ENCODE peak calls at places on chromosome 12, in four cellular contexts. Z, S, P and O are unnamed samples. For H3K36me3, the result is how much of the 10 kb centered on the place peaks cover.

GRCh38 chr12:69484428-69484827 is 14.2 kb downstream of the FRS2 start:
- DNase-seq in Z (no peak), S (no peak), P (no peak), O (no peak)

GRCh38 chr12:26124491-26125450 is at the start of gene BHLHE41:
- DNase-seq in Z (peak), S (peak), P (peak), O (peak)

GRCh38 chr12:130658106-130658505 is 58.0 kb downstream of the RIMBP2 start:
- DNase-seq in Z (no peak), S (no peak), P (no peak), O (peak)

GRCh38 chr12:67280572-67280971 is 11.4 kb downstream of the CAND1 start:
- DNase-seq in Z (no peak), S (no peak), P (no peak), O (no peak)

GRCh38 chr12:89080797-89081470 is 271.4 kb downstream of the DUSP6 start:
- DNase-seq in Z (no peak), S (no peak), P (no peak), O (no peak)

GRCh38 chr12:78315018-78315417 is 484.3 kb downstream of the NAV3 start:
- DNase-seq in Z (no peak), S (no peak), P (no peak), O (no peak)

GRCh38 chr12:28909291-28909690 is 239.8 kb upstream of the FAR2 start:
- DNase-seq in Z (no peak), S (no peak), P (no peak), O (no peak)

GRCh38 chr12:118373628-118374027 is 921 bp upstream of the TAOK3 start:
- DNase-seq in Z (no peak), S (no peak), P (no peak), O (no peak)

GRCh38 chr12:87469295-87469694 is 559.9 kb downstream of the C12orf50 start:
- DNase-seq in Z (no peak), S (no peak), P (no peak), O (no peak)

GRCh38 chr12:30862486-30862885 is 64.1 kb upstream of the TSPAN11 start:
- DNase-seq in Z (no peak), S (no peak), P (no peak), O (no peak)

GRCh38 chr12:4107436-4107878 is 166.1 kb upstream of the CCND2 start:
- DNase-seq in Z (peak), S (no peak), P (peak), O (no peak)

GRCh38 chr12:51832708-51833107 is 15.8 kb downstream of the FIGNL2 start:
- DNase-seq in Z (no peak), S (no peak), P (no peak), O (no peak)

GRCh38 chr12:57852620-57853509 is 6.3 kb upstream of the CTDSP2 start:
- DNase-seq in Z (peak), S (no peak), P (no peak), O (no peak)

GRCh38 chr12:5258498-5258897 is 173.4 kb upstream of the NTF3 start:
- DNase-seq in Z (no peak), S (no peak), P (no peak), O (no peak)

GRCh38 chr12:103269962-103270361 is 225.8 kb downstream of the C12orf42 start:
- DNase-seq in Z (no peak), S (no peak), P (no peak), O (no peak)

GRCh38 chr12:21604245-21605101 is at the start of gene GYS2:
- DNase-seq in Z (no peak), S (no peak), P (no peak), O (no peak)

GRCh38 chr12:52873832-52874572 is 25.2 kb upstream of the KRT78 start:
- DNase-seq in Z (peak), S (peak), P (no peak), O (peak)

GRCh38 chr12:71160585-71160984 is 2.8 kb upstream of the TSPAN8 start:
- DNase-seq in Z (no peak), S (no peak), P (no peak), O (no peak)

GRCh38 chr12:54034784-54035310 is 2.0 kb downstream of the HOXC5 start:
- DNase-seq in Z (no peak), S (no peak), P (no peak), O (no peak)

GRCh38 chr12:120249875-120250795 is 15.4 kb downstream of the PXN start:
- DNase-seq in Z (no peak), S (no peak), P (no peak), O (peak)

GRCh38 chr12:54628186-54628846 is 6.4 kb downstream of the LACRT start:
- DNase-seq in Z (no peak), S (no peak), P (no peak), O (no peak)

DNA sequence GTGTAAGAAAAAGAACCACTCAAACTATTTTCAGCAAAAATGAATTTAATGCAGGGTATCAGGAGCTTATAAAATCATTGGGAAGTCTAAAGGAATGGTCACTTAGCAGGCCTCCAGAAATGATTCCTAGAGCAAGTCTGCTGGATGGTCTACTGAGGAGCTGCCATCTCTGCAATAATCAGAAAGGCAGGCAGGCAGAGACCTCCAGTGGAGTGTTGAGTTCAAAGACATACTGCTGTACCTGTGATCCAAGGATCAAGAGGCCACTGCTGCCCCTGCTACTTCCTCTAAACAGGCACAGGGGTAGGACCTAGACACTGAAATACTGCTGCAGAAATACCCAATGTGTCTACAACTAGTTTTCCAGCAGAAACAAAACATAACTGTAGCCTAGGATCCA is 14.5 kb upstream of the KICS2 start:
- DNase-seq in Z (no peak), S (no peak), P (no peak), O (no peak)
- TF ChIP-seq CTCF in Z (no peak), S (no peak), P (peak), O (no peak)

GRCh38 chr12:1949771-1950470 is 31.5 kb upstream of the CACNA2D4 start:
- DNase-seq in Z (no peak), S (no peak), P (no peak), O (no peak)
- H3K36me3 ChIP-seq in Z (under half), S (half or more), P (under half), O (half or more)

GRCh38 chr12:9926876-9927275 is 5.3 kb downstream of the CLEC2A start:
- DNase-seq in Z (no peak), S (no peak), P (no peak), O (no peak)
- TF ChIP-seq POLR2AphosphoS5 in Z (no peak), S (no peak), P (no peak), O (no peak)

DNA sequence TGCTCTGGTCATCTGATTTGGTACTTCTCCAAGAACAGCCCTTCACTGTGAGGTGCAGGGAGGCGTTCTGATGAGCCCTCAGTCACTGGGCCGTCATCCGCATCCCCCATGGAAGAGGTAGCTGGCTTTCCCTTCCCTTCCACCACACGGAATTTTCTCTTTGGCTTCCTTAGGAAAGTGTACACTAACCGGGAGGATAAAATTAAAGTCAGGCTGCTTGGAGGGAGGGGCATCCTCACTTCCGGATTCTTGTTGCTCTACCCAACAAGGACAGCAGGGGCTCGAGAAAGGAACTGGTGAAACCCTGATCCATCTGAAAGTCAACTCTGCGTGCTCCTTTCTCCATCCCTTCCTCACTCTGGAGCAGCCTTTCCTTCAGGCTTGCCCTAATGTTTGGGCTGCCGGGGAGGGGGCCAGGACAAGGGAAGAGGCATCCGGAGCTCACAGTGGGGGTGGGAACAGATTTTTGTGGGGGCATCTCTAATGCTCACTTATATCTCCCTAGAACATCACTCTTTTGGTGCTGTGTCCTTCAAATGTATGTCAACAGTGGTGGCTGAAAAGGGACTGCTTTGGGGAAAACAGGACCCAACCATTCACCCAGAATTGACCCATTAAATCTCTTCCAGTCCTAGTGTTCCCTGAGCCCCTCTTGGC is 101.4 kb upstream of the FKBP4 start:
- DNase-seq in Z (no peak), S (no peak), P (no peak), O (no peak)
- TF ChIP-seq CTCF in Z (no peak), S (no peak), P (no peak), O (no peak)

GRCh38 chr12:124976999-124977398 is 11.9 kb downstream of the DHX37 start:
- DNase-seq in Z (no peak), S (no peak), P (no peak), O (no peak)
- H3K36me3 ChIP-seq in Z (under half), S (half or more), P (under half), O (under half)

GRCh38 chr12:11897923-11898322 is 172.8 kb upstream of the BCL2L14 start:
- DNase-seq in Z (no peak), S (no peak), P (no peak), O (no peak)
- TF ChIP-seq POLR2AphosphoS5 in Z (no peak), S (no peak), P (no peak), O (no peak)

GRCh38 chr12:7045913-7046312 is 14.6 kb upstream of the C1S start:
- DNase-seq in Z (no peak), S (no peak), P (no peak), O (no peak)
- TF ChIP-seq CTCF in Z (no peak), S (no peak), P (no peak), O (no peak)

GRCh38 chr12:121261397-121261796 is 35.1 kb downstream of the CAMKK2 start:
- DNase-seq in Z (no peak), S (no peak), P (no peak), O (no peak)
- H3K36me3 ChIP-seq in Z (under half), S (half or more), P (under half), O (half or more)

GRCh38 chr12:49954863-49955830 is 4.6 kb downstream of the AQP2 start:
- DNase-seq in Z (no peak), S (no peak), P (no peak), O (peak)

GRCh38 chr12:49956663-49957569 is 4.8 kb upstream of the AQP5 start:
- DNase-seq in Z (no peak), S (no peak), P (no peak), O (no peak)

GRCh38 chr12:49953961-49954835 is 3.7 kb downstream of the AQP2 start:
- DNase-seq in Z (no peak), S (no peak), P (no peak), O (peak)

GRCh38 chr12:49957570-49957967 is 4.1 kb upstream of the AQP5 start:
- DNase-seq in Z (no peak), S (no peak), P (no peak), O (no peak)

DNA sequence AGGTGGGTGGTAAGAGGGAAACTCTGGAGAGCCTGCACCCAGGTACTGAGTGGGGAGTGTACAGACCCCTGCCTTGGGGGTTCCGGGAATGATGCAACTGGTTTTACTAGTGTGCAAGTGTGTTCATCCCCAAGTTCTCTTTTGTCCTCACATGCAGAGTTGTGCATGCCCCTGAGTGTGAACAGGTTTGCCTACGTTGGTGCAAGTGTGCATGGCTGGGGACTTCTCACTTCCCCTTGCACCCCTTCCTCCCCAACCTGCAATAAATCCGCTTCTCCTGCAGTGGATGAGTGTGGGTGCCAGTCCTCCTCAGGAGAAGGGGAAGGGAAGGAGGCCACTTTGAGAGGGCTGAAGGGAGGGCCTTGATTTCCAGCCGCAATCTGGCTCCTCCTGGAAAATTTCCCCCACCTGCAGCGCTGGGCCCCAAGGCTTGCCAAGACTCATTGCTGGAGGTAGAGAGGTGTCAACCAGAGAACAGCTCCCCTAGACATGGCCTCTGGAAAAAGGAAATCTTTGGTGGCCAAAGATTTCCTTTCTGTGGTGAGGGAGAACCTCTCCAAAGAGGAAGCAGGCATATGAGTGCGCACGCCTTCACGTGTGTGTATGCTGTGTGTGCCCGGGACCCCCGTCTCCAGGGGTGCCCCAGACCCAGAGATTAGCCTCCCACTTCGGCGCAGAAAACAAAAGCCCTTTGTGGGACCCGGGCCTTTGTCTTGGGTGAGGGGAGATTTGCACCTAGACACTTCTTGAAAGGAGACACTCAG is 5.5 kb downstream of the AQP2 start:
- DNase-seq in Z (no peak), S (no peak), P (no peak), O (peak)
- TF ChIP-seq POLR2AphosphoS5 in Z (no peak), S (no peak), P (no peak), O (no peak)